ENCODE peak calls at places on chromosomes 4 and X, in seven cellular contexts. T is GM12865, M is neuronal stem cell, B is bronchial epithelial cell, W is left lung, X is NB4, U is heart left ventricle. I is an unnamed sample.

GRCh38 chrX:30577362-30577961 is at the start of gene TASL:
- DNase-seq in T (peak; percentile 92), M (no peak), B (no peak), W (no peak), X (peak; percentile 92), U (no peak), I (no peak)

GRCh38 chr4:176845636-176846035 is 52.9 kb upstream of the VEGFC start:
- DNase-seq in T (no peak), M (no peak), B (peak; percentile 95), W (no peak), X (no peak), U (no peak), I (no peak)

GRCh38 chr4:78627046-78627965 is 75.7 kb downstream of the ANXA3 start:
- DNase-seq in T (peak; percentile 37), M (no peak), B (peak; percentile 94), W (no peak), X (no peak), U (no peak), I (no peak)

GRCh38 chr4:140168936-140169335 is 15.0 kb upstream of the MAML3 start:
- DNase-seq in T (no peak), M (no peak), B (no peak), W (no peak), X (no peak), U (no peak), I (no peak)

GRCh38 chr4:116018831-116019230 is 905.4 kb upstream of the NDST4 start:
- DNase-seq in T (no peak), M (no peak), B (peak; percentile 79), W (no peak), X (no peak), U (no peak), I (no peak)

GRCh38 chrX:78652971-78653822 is 5.9 kb downstream of the RTL3 start:
- DNase-seq in T (peak; percentile 39), M (no peak), B (peak; percentile 77), W (no peak), X (peak; percentile 89), U (no peak), I (no peak)

GRCh38 chr4:108060164-108060563 is 70.5 kb downstream of the HADH start:
- DNase-seq in T (peak; percentile 41), M (peak; percentile 11), B (peak; percentile 49), W (no peak), X (peak; percentile 2), U (no peak), I (no peak)

GRCh38 chrX:111013778-111014455 is 82.1 kb upstream of the PAK3 start:
- DNase-seq in T (no peak), M (no peak), B (no peak), W (no peak), X (no peak), U (no peak), I (no peak)

GRCh38 chr4:160717848-160718247 is 1446.0 kb downstream of the FSTL5 start:
- DNase-seq in T (no peak), M (no peak), B (no peak), W (no peak), X (no peak), U (no peak), I (no peak)

GRCh38 chrX:74788545-74789086 is 136.6 kb downstream of the NEXMIF start:
- DNase-seq in T (no peak), M (no peak), B (peak; percentile 1), W (no peak), X (no peak), U (no peak), I (no peak)

GRCh38 chr4:22410645-22411247 is 105.1 kb downstream of the ADGRA3 start:
- DNase-seq in T (no peak), M (no peak), B (peak; percentile 40), W (no peak), X (peak; percentile 21), U (no peak), I (no peak)

GRCh38 chrX:23048806-23049573 is 49.2 kb downstream of the DDX53 start:
- DNase-seq in T (no peak), M (no peak), B (no peak), W (no peak), X (no peak), U (no peak), I (no peak)

GRCh38 chrX:2595258-2595657 is 94.5 kb upstream of the DHRSX start:
- DNase-seq in T (no peak), M (no peak), B (peak; percentile 50), W (no peak), X (no peak), U (no peak), I (no peak)

GRCh38 chrX:21738145-21738949 is 19.6 kb downstream of the SMPX start:
- DNase-seq in T (no peak), M (peak; percentile 18), B (peak; percentile 20), W (no peak), X (no peak), U (no peak), I (no peak)

GRCh38 chrX:104137496-104137895 is 19.3 kb downstream of the SLC25A53 start:
- DNase-seq in T (peak; percentile 9), M (no peak), B (no peak), W (no peak), X (peak; percentile 23), U (no peak), I (no peak)

GRCh38 chr4:10018818-10019438 is 2.4 kb downstream of the SLC2A9 start:
- DNase-seq in T (peak; percentile 92), M (peak; percentile 81), B (peak; percentile 89), W (peak; percentile 99), X (peak; percentile 97), U (peak; percentile 99), I (peak; percentile 82)
- H3K4me3 ChIP-seq in T (peak overlapping the region; percentile 41), M (peak overlapping the region; percentile 76), B (peak overlapping the region; percentile 41), W (peak overlapping the region; percentile 52), X (peak overlapping the region; percentile 67), U (peak overlapping the region; percentile 44), I (peak overlapping the region; percentile 62)

DNA sequence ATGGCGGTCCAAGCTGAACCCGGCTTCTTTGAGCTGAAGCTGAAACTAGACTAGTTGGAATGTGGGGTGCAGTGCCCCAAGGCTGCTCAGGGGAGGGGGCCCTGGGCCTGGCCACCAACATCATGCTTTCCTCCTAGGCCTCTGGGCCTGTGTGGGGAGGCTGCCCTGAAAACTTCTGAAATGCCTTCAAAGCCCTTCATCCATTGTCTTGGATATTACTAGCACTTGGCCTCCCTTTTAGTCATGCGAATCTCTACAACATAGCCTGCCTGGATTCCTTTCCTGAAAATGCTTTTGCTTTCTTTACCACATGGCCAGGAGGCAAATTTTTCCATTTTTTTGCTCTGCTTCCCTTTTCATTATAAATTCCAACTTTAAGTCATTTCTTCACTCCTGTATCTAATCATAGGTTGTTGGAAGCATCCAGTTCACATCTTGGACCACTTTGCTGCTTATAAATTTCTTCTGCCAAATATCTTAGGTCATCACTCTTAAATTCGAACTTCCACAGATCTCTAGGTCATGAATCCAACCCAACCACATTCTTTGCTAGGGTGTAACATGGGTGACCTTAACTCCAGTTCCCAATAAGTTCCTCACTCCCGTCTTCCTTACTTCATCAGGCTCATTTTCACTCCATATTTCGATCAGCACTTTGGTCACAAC is 103.4 kb downstream of the DDIT4L start:
- DNase-seq in T (no peak), M (no peak), B (peak; percentile 28), W (no peak), X (no peak), U (no peak), I (no peak)
- H3K4me3 ChIP-seq in T (no peak overlapping the region), M (no peak overlapping the region), B (no peak overlapping the region), W (no peak overlapping the region), X (no peak overlapping the region), U (no peak overlapping the region), I (no peak overlapping the region)

DNA sequence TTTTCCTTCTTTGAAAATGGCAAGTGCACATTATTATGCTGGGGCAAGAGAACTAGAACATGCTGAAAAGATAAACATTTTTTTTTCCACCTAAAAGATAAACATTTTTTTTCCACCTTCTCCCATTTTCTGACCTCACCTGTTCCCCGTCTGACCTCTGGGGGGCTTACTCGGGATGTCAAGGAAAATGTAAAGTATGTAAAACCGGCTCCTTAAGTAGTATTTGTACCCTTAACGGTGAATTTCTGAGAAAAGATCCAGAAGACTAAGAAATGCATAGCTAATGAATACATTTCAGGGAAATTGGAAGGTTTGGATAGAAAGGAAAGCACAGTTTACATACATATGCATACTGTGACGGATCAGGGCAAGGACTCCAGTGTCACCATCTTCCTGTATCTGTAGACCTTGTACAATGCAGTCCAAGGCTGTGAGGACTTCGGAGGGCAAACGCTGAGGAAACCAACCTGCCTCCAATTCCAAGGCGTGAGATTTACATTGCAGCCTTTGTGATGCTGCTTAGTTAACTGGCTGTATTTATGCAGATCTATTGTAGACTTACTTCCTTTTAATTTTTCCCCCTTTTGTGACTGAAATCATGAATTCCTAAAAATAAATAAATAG is 2185.9 kb upstream of the TENM3 start:
- DNase-seq in T (peak; percentile 7), M (peak; percentile 18), B (no peak), W (no peak), X (peak; percentile 45), U (no peak), I (no peak)
- H3K4me3 ChIP-seq in T (peak overlapping the region; percentile 73), M (peak overlapping the region; percentile 49), B (no peak overlapping the region), W (peak overlapping the region; percentile 39), X (peak overlapping the region; percentile 54), U (no peak overlapping the region), I (peak overlapping the region; percentile 74)

GRCh38 chrX:17519349-17519748 is 144.3 kb downstream of the NHS start:
- DNase-seq in T (no peak), M (no peak), B (no peak), W (no peak), X (no peak), U (peak; percentile 39), I (peak; percentile 12)
- H3K4me3 ChIP-seq in T (no peak overlapping the region), M (no peak overlapping the region), B (no peak overlapping the region), W (no peak overlapping the region), X (no peak overlapping the region), U (no peak overlapping the region), I (peak overlapping the region; percentile 42)

GRCh38 chr4:1767058-1767769 is 25.9 kb upstream of the FGFR3 start:
- DNase-seq in T (no peak), M (peak; percentile 83), B (no peak), W (no peak), X (peak; percentile 68), U (no peak), I (no peak)
- H3K4me3 ChIP-seq in T (no peak overlapping the region), M (no peak overlapping the region), B (peak overlapping the region; percentile 36), W (peak overlapping the region; percentile 26), X (no peak overlapping the region), U (peak overlapping the region; percentile 55), I (peak overlapping the region; percentile 51)

GRCh38 chrX:101291204-101291603 is at the start of gene TAF7L:
- DNase-seq in T (no peak), M (no peak), B (no peak), W (peak; percentile 54), X (no peak), U (no peak), I (no peak)
- H3K4me3 ChIP-seq in T (no peak within 1 kb of the TSS), M (no peak within 1 kb of the TSS), B (peak within 1 kb of the TSS; percentile 1), W (no peak within 1 kb of the TSS), X (no peak within 1 kb of the TSS), U (peak within 1 kb of the TSS; percentile 8), I (peak within 1 kb of the TSS; percentile 49)

GRCh38 chr4:118351851-118352827 is 664 bp downstream of the PRSS12 start:
- DNase-seq in T (peak; percentile 33), M (peak; percentile 35), B (no peak), W (peak; percentile 79), X (peak; percentile 51), U (no peak), I (no peak)
- H3K4me3 ChIP-seq in T (peak overlapping the region; percentile 8), M (peak overlapping the region; percentile 82), B (peak overlapping the region; percentile 63), W (peak overlapping the region; percentile 48), X (peak overlapping the region; percentile 52), U (peak overlapping the region; percentile 44), I (peak overlapping the region; percentile 55)